ENCODE peak calls at places on chromosome X, in five cellular contexts. One of them, this sample, is unnamed.
A peak's percentile ranks its signal among the peaks of the same experiment; 100 is the strongest.

GRCh38 chrX:44667771-44668170 is 125.1 kb upstream of the FUNDC1 start:
- DNase-seq in Jurkat, Clone E6-1: no peak
- DNase-seq in prostate gland: no peak
- DNase-seq in anterior cingulate cortex: no peak
- DNase-seq in progenitor cell of endocrine pancreas: no peak
- DNase-seq in this sample: no peak

GRCh38 chrX:15142084-15142715 is 127.7 kb downstream of the ASB9 start:
- DNase-seq in Jurkat, Clone E6-1: no peak
- DNase-seq in prostate gland: no peak
- DNase-seq in anterior cingulate cortex: no peak
- DNase-seq in progenitor cell of endocrine pancreas: no peak
- DNase-seq in this sample: no peak

GRCh38 chrX:13797512-13797911 is 19.4 kb downstream of the GPM6B start:
- DNase-seq in Jurkat, Clone E6-1: no peak
- DNase-seq in prostate gland: no peak
- DNase-seq in anterior cingulate cortex: no peak
- DNase-seq in progenitor cell of endocrine pancreas: no peak
- DNase-seq in this sample: no peak

GRCh38 chrX:2710041-2710471 is 19.0 kb downstream of the CD99 start:
- DNase-seq in Jurkat, Clone E6-1: no peak
- DNase-seq in prostate gland: no peak
- DNase-seq in anterior cingulate cortex: no peak
- DNase-seq in progenitor cell of endocrine pancreas: no peak
- DNase-seq in this sample: no peak

GRCh38 chrX:79325263-79325958 is 41.7 kb downstream of the ITM2A start:
- DNase-seq in Jurkat, Clone E6-1: no peak
- DNase-seq in prostate gland: no peak
- DNase-seq in anterior cingulate cortex: no peak
- DNase-seq in progenitor cell of endocrine pancreas: no peak
- DNase-seq in this sample: no peak

GRCh38 chrX:151713859-151714258 is 2.0 kb upstream of the FATE1 start:
- DNase-seq in Jurkat, Clone E6-1: peak; percentile 1
- DNase-seq in prostate gland: no peak
- DNase-seq in anterior cingulate cortex: no peak
- DNase-seq in progenitor cell of endocrine pancreas: no peak
- DNase-seq in this sample: no peak

GRCh38 chrX:63959975-63960374 is 175.0 kb upstream of the ARHGEF9 start:
- DNase-seq in Jurkat, Clone E6-1: no peak
- DNase-seq in prostate gland: no peak
- DNase-seq in anterior cingulate cortex: no peak
- DNase-seq in progenitor cell of endocrine pancreas: no peak
- DNase-seq in this sample: no peak

GRCh38 chrX:17465201-17465600 is 90.2 kb downstream of the NHS start:
- DNase-seq in Jurkat, Clone E6-1: no peak
- DNase-seq in prostate gland: no peak
- DNase-seq in anterior cingulate cortex: no peak
- DNase-seq in progenitor cell of endocrine pancreas: no peak
- DNase-seq in this sample: no peak

GRCh38 chrX:6968231-6968630 is 179.3 kb upstream of the STS start:
- DNase-seq in Jurkat, Clone E6-1: no peak
- DNase-seq in prostate gland: no peak
- DNase-seq in anterior cingulate cortex: no peak
- DNase-seq in progenitor cell of endocrine pancreas: no peak
- DNase-seq in this sample: no peak

GRCh38 chrX:7115557-7115956 is 32.0 kb upstream of the STS start:
- DNase-seq in Jurkat, Clone E6-1: no peak
- DNase-seq in prostate gland: no peak
- DNase-seq in anterior cingulate cortex: no peak
- DNase-seq in progenitor cell of endocrine pancreas: no peak
- DNase-seq in this sample: no peak

GRCh38 chrX:72466493-72466892 is 106.2 kb downstream of the HDAC8 start:
- DNase-seq in Jurkat, Clone E6-1: no peak
- DNase-seq in prostate gland: no peak
- DNase-seq in anterior cingulate cortex: no peak
- DNase-seq in progenitor cell of endocrine pancreas: no peak
- DNase-seq in this sample: no peak

GRCh38 chrX:104318330-104319009 is 63.7 kb upstream of the ESX1 start:
- DNase-seq in Jurkat, Clone E6-1: no peak
- DNase-seq in prostate gland: peak; percentile 39
- DNase-seq in anterior cingulate cortex: no peak
- DNase-seq in progenitor cell of endocrine pancreas: no peak
- DNase-seq in this sample: no peak